ENCODE peak calls at places on chromosomes 6 and 20, in ten cellular contexts. N is testis, D is dorsolateral prefrontal cortex, T is heart right ventricle, K is pancreas, U is fibroblast of lung, M is fibroblast of pulmonary artery, H is heart left ventricle, O is cardiac fibroblast, G is brain microvascular endothelial cell. L is an unnamed sample.

GRCh38 chr6:1667805-1668175 is 58.1 kb downstream of the FOXC1 start:
- DNase-seq in U (no peak), M (no peak), T (no peak), G (no peak), D (no peak), H (no peak), O (no peak), K (no peak), N (no peak), L (no peak)

GRCh38 chr6:48032156-48032555 is 78.8 kb downstream of the PTCHD4 start:
- DNase-seq in D (no peak), U (peak; percentile 98), N (no peak), M (peak; percentile 77), H (no peak), G (peak; percentile 83), O (peak; percentile 86), T (no peak), K (no peak), L (no peak)

GRCh38 chr6:52162940-52163908 is 23.0 kb upstream of the IL17A start:
- DNase-seq in G (no peak), N (no peak), T (no peak), O (peak; percentile 8), M (peak; percentile 19), K (no peak), D (no peak), H (no peak), U (no peak), L (no peak)

GRCh38 chr6:79949235-79949634 is 1.9 kb upstream of the ELOVL4 start:
- DNase-seq in H (no peak), D (no peak), T (no peak), M (peak; percentile 82), U (peak; percentile 68), G (peak; percentile 58), O (peak; percentile 81), K (peak; percentile 28), N (peak; percentile 84), L (no peak)

GRCh38 chr20:51403465-51404220 is 138.9 kb downstream of the NFATC2 start:
- DNase-seq in M (no peak), U (no peak), K (no peak), N (no peak), T (no peak), D (no peak), O (no peak), G (no peak), H (no peak), L (no peak)

GRCh38 chr20:1827510-1827973 is 67.7 kb upstream of the SIRPA start:
- DNase-seq in K (no peak), M (no peak), N (no peak), D (no peak), T (no peak), G (no peak), U (no peak), H (no peak), O (no peak), L (no peak)

GRCh38 chr6:65745614-65746013 is 38.6 kb upstream of the EYS start:
- DNase-seq in D (no peak), T (no peak), H (no peak), U (no peak), K (no peak), G (no peak), M (no peak), O (no peak), N (no peak), L (no peak)

GRCh38 chr6:34560366-34561226 is 4.5 kb upstream of the SPDEF start:
- DNase-seq in N (peak; percentile 52), M (peak; percentile 35), U (peak; percentile 68), G (peak; percentile 44), H (no peak), K (no peak), D (no peak), O (peak; percentile 52), T (no peak), L (no peak)

GRCh38 chr20:64084209-64085152 is at the start of gene LKAAEAR1:
- DNase-seq in K (no peak), G (no peak), H (no peak), U (no peak), O (no peak), T (no peak), M (no peak), N (no peak), D (no peak), L (no peak)

GRCh38 chr20:64081620-64081964 is 1.7 kb downstream of the OPRL1 start:
- DNase-seq in O (no peak), M (no peak), H (no peak), N (no peak), T (no peak), K (no peak), G (no peak), D (no peak), U (no peak), L (no peak)

GRCh38 chr20:64082821-64083379 is 1.3 kb downstream of the LKAAEAR1 start:
- DNase-seq in N (no peak), K (no peak), D (no peak), M (no peak), O (no peak), H (no peak), U (no peak), G (no peak), T (no peak), L (no peak)

GRCh38 chr20:64082126-64082638 is 2.0 kb downstream of the LKAAEAR1 start:
- DNase-seq in M (no peak), O (no peak), T (no peak), G (no peak), H (no peak), D (no peak), K (no peak), U (no peak), N (no peak), L (no peak)

GRCh38 chr20:64083380-64084208 is 604 bp downstream of the LKAAEAR1 start:
- DNase-seq in D (peak; percentile 80), T (peak; percentile 77), G (peak; percentile 45), O (peak; percentile 79), U (peak; percentile 79), M (peak; percentile 72), K (peak; percentile 63), N (peak; percentile 79), H (peak; percentile 88), L (peak; percentile 48)
- TF ChIP-seq CTCF in D (peak; percentile 73), T (peak; percentile 75), G (peak; percentile 65), O (peak; percentile 51), U (peak; percentile 48), M (peak; percentile 36), K (peak; percentile 32), N (no peak), H (peak; percentile 46), L (no peak)

GRCh38 chr20:4950841-4951240 is 50.5 kb downstream of the SLC23A2 start:
- DNase-seq in U (no peak), O (no peak), D (no peak), T (no peak), H (no peak), M (no peak), N (no peak), K (no peak), G (no peak), L (no peak)

GRCh38 chr20:4951299-4951698 is 50.0 kb downstream of the SLC23A2 start:
- DNase-seq in N (peak; percentile 29), T (no peak), H (no peak), U (peak; percentile 92), M (peak; percentile 90), O (peak; percentile 88), K (no peak), D (no peak), G (peak; percentile 77), L (no peak)

GRCh38 chr20:4947817-4948559 is 53.3 kb downstream of the SLC23A2 start:
- DNase-seq in M (no peak), U (no peak), D (no peak), G (no peak), T (no peak), N (no peak), O (no peak), H (no peak), K (no peak), L (no peak)

GRCh38 chr20:4950437-4950836 is 50.9 kb downstream of the SLC23A2 start:
- DNase-seq in T (no peak), U (no peak), H (no peak), O (no peak), K (no peak), M (no peak), G (no peak), D (no peak), N (no peak), L (no peak)

GRCh38 chr20:4949833-4950178 is 51.5 kb downstream of the SLC23A2 start:
- DNase-seq in T (no peak), N (peak; percentile 61), K (no peak), G (no peak), M (peak; percentile 70), U (peak; percentile 67), D (no peak), H (no peak), O (peak; percentile 66), L (no peak)
- TF ChIP-seq CTCF in T (peak; percentile 53), N (peak; percentile 54), K (no peak), G (peak; percentile 58), M (peak; percentile 63), U (peak; percentile 76), D (peak; percentile 70), H (no peak), O (peak; percentile 52), L (no peak)

GRCh38 chr6:4474810-4475209 is 301.4 kb upstream of the CDYL start:
- DNase-seq in U (no peak), K (no peak), N (no peak), T (no peak), H (no peak), G (no peak), M (no peak), O (no peak), D (no peak), L (no peak)

GRCh38 chr6:4466769-4467480 is 309.3 kb upstream of the CDYL start:
- DNase-seq in N (peak; percentile 25), M (peak; percentile 25), G (no peak), H (no peak), K (no peak), D (no peak), T (no peak), U (peak; percentile 19), O (no peak), L (no peak)

GRCh38 chr6:4470698-4471210 is 305.4 kb upstream of the CDYL start:
- DNase-seq in D (no peak), N (no peak), G (no peak), T (no peak), K (no peak), H (no peak), O (no peak), M (no peak), U (no peak), L (no peak)

GRCh38 chr6:4472953-4473642 is 303.1 kb upstream of the CDYL start:
- DNase-seq in H (no peak), M (no peak), K (no peak), N (no peak), U (no peak), D (no peak), G (no peak), T (no peak), O (no peak), L (no peak)

GRCh38 chr6:4472222-4472621 is 304.0 kb upstream of the CDYL start:
- DNase-seq in G (no peak), K (no peak), N (no peak), T (no peak), U (no peak), O (no peak), M (no peak), H (no peak), D (no peak), L (no peak)
- TF ChIP-seq CTCF in G (no peak), K (no peak), N (no peak), T (no peak), U (no peak), O (no peak), M (no peak), H (no peak), D (no peak), L (no peak)

DNA sequence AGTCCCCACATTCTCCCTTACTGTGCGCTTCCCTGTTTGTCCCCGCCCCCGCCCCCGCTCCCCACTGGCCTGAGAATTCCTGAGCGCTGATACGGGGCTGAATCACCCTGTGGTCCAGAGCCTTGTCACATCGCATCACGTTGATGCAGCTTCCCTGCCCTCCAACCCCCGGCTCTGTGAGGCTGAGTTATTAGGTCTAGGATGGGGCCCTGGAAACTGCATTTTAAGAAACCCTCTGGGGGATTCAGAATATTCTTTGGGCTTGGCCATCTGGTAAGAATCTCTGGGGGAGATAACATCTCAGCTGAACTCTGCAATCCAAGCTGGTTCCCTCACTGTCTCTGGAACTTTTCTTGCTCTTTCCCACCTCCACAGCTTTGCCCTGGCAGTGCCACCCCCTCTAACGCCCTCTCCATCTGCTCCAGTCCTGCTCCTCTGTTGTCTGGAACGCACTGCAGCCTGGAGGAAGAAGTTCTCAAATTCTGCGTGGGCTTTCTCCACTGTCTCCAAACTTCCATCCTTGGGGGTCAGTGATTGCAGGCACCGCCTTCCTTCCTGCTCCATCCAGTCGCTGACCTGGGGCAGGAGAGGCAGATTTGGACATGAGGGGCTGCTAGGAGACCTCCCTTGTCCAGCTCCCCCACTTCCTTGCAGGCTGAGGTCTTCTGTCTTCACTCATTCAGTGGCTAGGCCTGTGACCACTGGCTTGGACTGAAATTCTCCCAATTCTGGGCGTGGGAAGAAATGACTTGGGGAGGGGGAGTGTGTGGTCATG is 42.6 kb downstream of the KIAA1755 start:
- DNase-seq in N (no peak), M (peak; percentile 85), K (no peak), G (peak; percentile 96), T (peak; percentile 43), O (peak; percentile 89), H (no peak), U (peak; percentile 97), D (no peak), L (peak; percentile 44)
- TF ChIP-seq CTCF in N (no peak), M (no peak), K (no peak), G (no peak), T (no peak), O (no peak), H (no peak), U (no peak), D (no peak), L (no peak)

L was measured in omental fat pad.